ENCODE peak calls at places on chromosome 15, in five cellular contexts. R, V, L, J and G are unnamed samples.

GRCh38 chr15:67543348-67543718 is 830 bp downstream of the MAP2K5 start:
- DNase-seq in J (peak; percentile 31), V (no peak), R (no peak), L (no peak), G (peak; percentile 14)

GRCh38 chr15:36449084-36449661 is 130.3 kb upstream of the CDIN1 start:
- DNase-seq in L (no peak), J (no peak), R (no peak), V (no peak), G (peak; percentile 42)

GRCh38 chr15:39399600-39399999 is 181.3 kb upstream of the THBS1 start:
- DNase-seq in V (no peak), J (no peak), L (no peak), R (no peak), G (no peak)

GRCh38 chr15:43260011-43260615 is 6.6 kb downstream of the TGM5 start:
- DNase-seq in J (no peak), L (no peak), R (no peak), V (no peak), G (no peak)

GRCh38 chr15:73964736-73965093 is 27.4 kb downstream of the STOML1 start:
- DNase-seq in J (peak; percentile 90), L (peak; percentile 56), R (peak; percentile 90), V (peak; percentile 72), G (peak; percentile 82)

GRCh38 chr15:65390447-65390846 is 12.6 kb upstream of the IGDCC3 start:
- DNase-seq in J (no peak), L (no peak), V (no peak), R (no peak), G (no peak)

GRCh38 chr15:74369084-74369745 is 1.8 kb upstream of the CYP11A1 start:
- DNase-seq in L (no peak), J (no peak), V (no peak), R (peak; percentile 56), G (no peak)

GRCh38 chr15:82021992-82022391 is 23.8 kb downstream of the MEX3B start:
- DNase-seq in J (no peak), V (peak; percentile 62), L (no peak), R (no peak), G (no peak)

GRCh38 chr15:34993413-34993812 is 5.3 kb upstream of the ZNF770 start:
- DNase-seq in R (no peak), J (no peak), V (no peak), L (no peak), G (no peak)

GRCh38 chr15:43433661-43434303 is 59.2 kb downstream of the TP53BP1 start:
- DNase-seq in R (no peak), L (no peak), J (no peak), V (no peak), G (no peak)

GRCh38 chr15:45100884-45101622 is 12.9 kb downstream of the DUOX2 start:
- DNase-seq in V (no peak), J (no peak), L (no peak), R (peak; percentile 18), G (no peak)

GRCh38 chr15:93308026-93308670 is 219.1 kb upstream of the RGMA start:
- DNase-seq in R (no peak), J (no peak), L (no peak), V (no peak), G (no peak)

GRCh38 chr15:33722005-33722672 is 246.2 kb upstream of the CHRM5 start:
- DNase-seq in L (peak; percentile 37), J (no peak), R (no peak), V (no peak), G (no peak)